ENCODE peak calls at places on chromosome 12, in nine cellular contexts. J is kidney, H is mucosa of descending colon, V is esophagus squamous epithelium, X is MM.1S, U is astrocyte, D is left lung, R is right lobe of liver, W is uterus. T is an unnamed sample.

GRCh38 chr12:30753761-30754382 is 879 bp downstream of the CAPRIN2 start:
- DNase-seq in V (no peak), D (no peak), U (peak; percentile 41), R (no peak), J (no peak), X (peak; percentile 43), W (no peak), H (no peak), T (no peak)

GRCh38 chr12:125069616-125070015 is 4.4 kb downstream of the AACS start:
- DNase-seq in R (no peak), D (no peak), H (no peak), X (no peak), J (no peak), W (no peak), U (no peak), V (no peak), T (no peak)

GRCh38 chr12:67161322-67161918 is 107.7 kb upstream of the CAND1 start:
- DNase-seq in R (peak; percentile 44), U (peak; percentile 12), V (no peak), J (no peak), W (no peak), X (peak; percentile 61), D (no peak), H (peak; percentile 63), T (peak; percentile 39)

GRCh38 chr12:42725839-42726238 is 136.3 kb upstream of the PRICKLE1 start:
- DNase-seq in H (no peak), X (no peak), D (no peak), W (no peak), V (no peak), U (peak; percentile 98), J (no peak), R (no peak), T (no peak)

GRCh38 chr12:66965613-66966012 is 286.7 kb upstream of the GRIP1 start:
- DNase-seq in D (no peak), U (no peak), W (no peak), J (no peak), X (no peak), V (no peak), H (no peak), R (no peak), T (no peak)

GRCh38 chr12:16165506-16165905 is 112.0 kb downstream of the SLC15A5 start:
- DNase-seq in X (peak; percentile 35), U (peak; percentile 21), R (peak; percentile 61), H (peak; percentile 64), J (no peak), W (peak; percentile 15), V (no peak), D (no peak), T (peak; percentile 52)

GRCh38 chr12:89932950-89933349 is 224.3 kb upstream of the ATP2B1 start:
- DNase-seq in V (no peak), W (no peak), U (peak; percentile 54), X (no peak), D (no peak), H (no peak), J (no peak), R (no peak), T (no peak)

GRCh38 chr12:51827925-51828818 is 20.3 kb downstream of the FIGNL2 start:
- DNase-seq in H (peak; percentile 82), R (no peak), X (no peak), J (no peak), W (no peak), V (no peak), U (peak; percentile 81), D (no peak), T (peak; percentile 68)

GRCh38 chr12:109739747-109740693 is 26.4 kb downstream of the FAM222A start:
- DNase-seq in W (peak; percentile 3), D (peak; percentile 28), R (peak; percentile 34), X (no peak), J (peak; percentile 35), U (no peak), V (no peak), H (no peak), T (no peak)

GRCh38 chr12:62907067-62907466 is 27.9 kb downstream of the PPM1H start:
- DNase-seq in W (no peak), H (no peak), R (no peak), J (no peak), U (no peak), X (no peak), D (no peak), V (no peak), T (no peak)

GRCh38 chr12:131848753-131849152 is 20.6 kb downstream of the MMP17 start:
- DNase-seq in J (no peak), R (no peak), W (no peak), U (no peak), X (no peak), D (no peak), H (no peak), V (no peak), T (no peak)

GRCh38 chr12:92502417-92503028 is 200.3 kb upstream of the PLEKHG7 start:
- DNase-seq in R (peak; percentile 53), J (no peak), V (no peak), H (peak; percentile 21), D (no peak), W (no peak), X (peak; percentile 50), U (no peak), T (no peak)

GRCh38 chr12:24014240-24014639 is 64.8 kb upstream of the SOX5 start:
- DNase-seq in R (no peak), D (no peak), X (no peak), H (no peak), U (no peak), W (no peak), J (no peak), V (no peak), T (no peak)

GRCh38 chr12:2963154-2963759 is 4.1 kb downstream of the TEAD4 start:
- DNase-seq in D (no peak), U (no peak), J (no peak), X (no peak), V (no peak), R (no peak), W (no peak), H (no peak), T (no peak)

GRCh38 chr12:49094966-49095365 is 365 bp upstream of the DHH start:
- DNase-seq in U (no peak), X (no peak), W (no peak), R (no peak), V (no peak), H (no peak), J (no peak), D (no peak), T (no peak)
- H3K4me1 ChIP-seq in U (peaks cover 27% of the 10 kb centered on the region), X (no peaks in the 10 kb centered on the region), W (peaks cover 19% of the 10 kb centered on the region), R (no peaks in the 10 kb centered on the region), V (peaks cover 50% of the 10 kb centered on the region), H (peaks cover 28% of the 10 kb centered on the region), J (peaks cover 25% of the 10 kb centered on the region), D (peaks cover 23% of the 10 kb centered on the region), T (peaks cover 41% of the 10 kb centered on the region)

DNA sequence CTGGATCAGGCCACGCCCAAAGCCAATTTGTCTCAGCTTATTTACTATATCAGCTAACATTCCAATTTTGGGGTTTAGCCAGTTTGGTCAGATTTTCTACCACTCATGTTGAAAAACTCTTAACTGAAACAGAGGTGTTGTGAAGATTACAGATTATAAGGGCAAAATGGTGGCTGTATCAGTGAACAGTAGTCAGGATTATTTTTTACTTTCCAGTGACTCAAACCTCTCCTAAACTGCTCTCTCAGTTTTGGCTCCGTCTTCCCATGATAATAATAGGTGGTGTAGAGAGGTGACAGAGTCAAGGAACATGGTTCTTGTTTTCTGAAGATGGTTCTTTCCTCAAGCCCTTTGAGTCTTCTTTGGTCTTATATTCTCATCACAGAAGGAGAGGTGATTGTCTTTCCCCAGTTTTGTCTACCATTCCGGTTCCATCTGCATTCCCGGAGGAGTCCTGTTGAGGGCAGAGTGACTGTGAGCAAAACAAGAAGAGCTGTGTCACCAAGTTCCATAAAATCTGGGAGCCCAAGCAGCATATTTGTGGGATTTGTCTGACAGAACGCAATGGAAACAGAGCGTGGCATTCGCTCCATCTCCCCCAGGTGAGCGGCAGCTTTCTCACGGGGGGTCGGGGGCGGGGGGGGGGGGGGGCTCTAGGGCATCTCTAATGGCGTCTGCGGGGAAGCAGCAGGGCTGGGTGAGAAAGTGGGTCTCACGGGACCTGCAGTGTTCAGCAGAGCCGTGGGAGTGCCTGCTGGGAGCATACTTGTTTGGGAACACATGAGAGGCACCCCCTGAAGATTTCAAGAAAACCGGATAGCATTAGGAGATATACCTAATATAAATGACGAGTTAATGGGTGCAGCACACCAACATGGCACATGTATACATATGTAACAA is 59.1 kb downstream of the TBC1D30 start:
- DNase-seq in U (no peak), W (no peak), X (no peak), R (no peak), D (no peak), H (no peak), V (no peak), J (no peak), T (no peak)
- TF ChIP-seq CTCF in U (no peak), W (no peak), X (no peak), R (no peak), D (no peak), H (no peak), V (no peak), J (no peak), T (no peak)

GRCh38 chr12:119179335-119180021 is 747 bp downstream of the HSPB8 start:
- DNase-seq in V (no peak), H (no peak), U (peak; percentile 74), D (peak; percentile 60), W (peak; percentile 41), R (no peak), X (no peak), J (no peak), T (no peak)
- H3K4me3 ChIP-seq in V (peak overlapping the region; percentile 58), H (no peak overlapping the region), U (peak overlapping the region; percentile 66), D (peak overlapping the region; percentile 67), W (peak overlapping the region; percentile 54), R (peak overlapping the region; percentile 35), X (no peak overlapping the region), J (peak overlapping the region; percentile 57), T (peak overlapping the region; percentile 57)

GRCh38 chr12:64658892-64659481 is 48.7 kb downstream of the RASSF3 start:
- DNase-seq in J (no peak), H (no peak), R (no peak), D (no peak), W (no peak), V (no peak), U (no peak), X (no peak), T (no peak)

GRCh38 chr12:64656429-64656828 is 46.1 kb downstream of the RASSF3 start:
- DNase-seq in U (peak; percentile 27), H (no peak), W (no peak), R (peak; percentile 53), V (no peak), X (no peak), D (no peak), J (no peak), T (no peak)

GRCh38 chr12:64652346-64652745 is 42.1 kb downstream of the RASSF3 start:
- DNase-seq in W (no peak), V (no peak), J (no peak), X (no peak), H (no peak), D (no peak), U (no peak), R (no peak), T (no peak)

GRCh38 chr12:64653123-64653522 is 42.8 kb downstream of the RASSF3 start:
- DNase-seq in U (no peak), V (no peak), D (no peak), X (no peak), W (no peak), H (no peak), J (no peak), R (no peak), T (no peak)

DNA sequence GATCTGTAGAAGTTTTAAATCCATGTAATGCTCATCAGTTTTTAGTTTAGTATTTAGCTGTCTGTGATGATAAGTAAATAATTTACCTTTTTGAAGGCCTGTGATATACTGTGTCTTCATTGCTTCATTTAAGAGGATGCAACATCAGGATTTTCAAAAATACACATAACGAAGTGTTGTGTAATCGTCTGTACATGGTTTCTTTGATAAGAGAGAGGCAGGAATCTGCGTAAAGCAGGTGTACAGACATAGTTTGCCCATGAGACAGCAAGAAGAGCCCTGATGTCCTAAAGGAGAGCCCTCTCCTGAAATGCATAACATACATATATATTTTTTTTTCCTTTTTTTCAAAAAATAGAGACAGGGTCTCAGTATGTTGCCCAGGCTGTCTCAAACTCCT is 44.8 kb downstream of the RASSF3 start:
- DNase-seq in R (no peak), V (no peak), H (no peak), J (no peak), D (no peak), U (no peak), X (no peak), W (no peak), T (no peak)
- H3K4me1 ChIP-seq in R (peaks cover 1% of the 10 kb centered on the region), V (peaks cover 45% of the 10 kb centered on the region), H (peaks cover 26% of the 10 kb centered on the region), J (no peaks in the 10 kb centered on the region), D (peaks cover 5% of the 10 kb centered on the region), U (peaks cover 5% of the 10 kb centered on the region), X (peaks cover 4% of the 10 kb centered on the region), W (peaks cover 4% of the 10 kb centered on the region), T (peaks cover 27% of the 10 kb centered on the region)

T was measured in transverse colon.